ENCODE peak calls at places on chromosomes 3 and 15, in seven cellular contexts. One of them, this sample, is unnamed.

GRCh38 chr15:63079938-63080626 is 37.5 kb downstream of the TPM1 start:
- DNase-seq in Peyer's patch: no peak
- DNase-seq in prostate gland: no peak
- DNase-seq in K562: no peak
- DNase-seq in cardiac muscle cell: no peak
- DNase-seq in mesenchymal stem cell: peak
- DNase-seq in upper lobe of left lung: no peak
- DNase-seq in this sample: no peak

GRCh38 chr3:31106204-31106603 is 211.7 kb upstream of the GADL1 start:
- DNase-seq in prostate gland: peak
- DNase-seq in K562: no peak
- DNase-seq in mesenchymal stem cell: peak
- DNase-seq in cardiac muscle cell: no peak
- DNase-seq in Peyer's patch: no peak
- DNase-seq in upper lobe of left lung: no peak
- DNase-seq in this sample: no peak

GRCh38 chr3:177062052-177062732 is 135.1 kb downstream of the TBL1XR1 start:
- DNase-seq in Peyer's patch: no peak
- DNase-seq in cardiac muscle cell: no peak
- DNase-seq in prostate gland: no peak
- DNase-seq in mesenchymal stem cell: no peak
- DNase-seq in K562: no peak
- DNase-seq in upper lobe of left lung: no peak
- DNase-seq in this sample: no peak

GRCh38 chr15:100766225-100767001 is 113.2 kb upstream of the ALDH1A3 start:
- DNase-seq in K562: no peak
- DNase-seq in Peyer's patch: no peak
- DNase-seq in mesenchymal stem cell: no peak
- DNase-seq in upper lobe of left lung: no peak
- DNase-seq in cardiac muscle cell: no peak
- DNase-seq in prostate gland: no peak
- DNase-seq in this sample: no peak

GRCh38 chr3:190092250-190092649 is 28.4 kb downstream of the P3H2 start:
- DNase-seq in cardiac muscle cell: no peak
- DNase-seq in Peyer's patch: no peak
- DNase-seq in upper lobe of left lung: no peak
- DNase-seq in K562: no peak
- DNase-seq in mesenchymal stem cell: peak
- DNase-seq in prostate gland: no peak
- DNase-seq in this sample: no peak

GRCh38 chr15:71295242-71296031 is 180.2 kb downstream of the THSD4 start:
- DNase-seq in Peyer's patch: no peak
- DNase-seq in upper lobe of left lung: no peak
- DNase-seq in K562: no peak
- DNase-seq in prostate gland: peak
- DNase-seq in cardiac muscle cell: no peak
- DNase-seq in mesenchymal stem cell: peak
- DNase-seq in this sample: peak

GRCh38 chr15:74428970-74429783 is 4.6 kb downstream of the SEMA7A start:
- DNase-seq in Peyer's patch: peak
- DNase-seq in K562: no peak
- DNase-seq in mesenchymal stem cell: no peak
- DNase-seq in upper lobe of left lung: no peak
- DNase-seq in prostate gland: no peak
- DNase-seq in cardiac muscle cell: no peak
- DNase-seq in this sample: no peak

GRCh38 chr3:24854748-24855147 is 360.1 kb upstream of the THRB start:
- DNase-seq in Peyer's patch: no peak
- DNase-seq in prostate gland: no peak
- DNase-seq in mesenchymal stem cell: no peak
- DNase-seq in K562: no peak
- DNase-seq in cardiac muscle cell: no peak
- DNase-seq in upper lobe of left lung: no peak
- DNase-seq in this sample: no peak

GRCh38 chr15:58167095-58167591 is 29.0 kb downstream of the AQP9 start:
- DNase-seq in Peyer's patch: no peak
- DNase-seq in cardiac muscle cell: no peak
- DNase-seq in mesenchymal stem cell: no peak
- DNase-seq in prostate gland: no peak
- DNase-seq in upper lobe of left lung: no peak
- DNase-seq in K562: no peak
- DNase-seq in this sample: no peak

GRCh38 chr3:166195808-166196207 is 358.6 kb upstream of the BCHE start:
- DNase-seq in mesenchymal stem cell: no peak
- DNase-seq in cardiac muscle cell: no peak
- DNase-seq in K562: no peak
- DNase-seq in Peyer's patch: no peak
- DNase-seq in upper lobe of left lung: no peak
- DNase-seq in prostate gland: no peak
- DNase-seq in this sample: no peak

GRCh38 chr3:132196113-132196512 is 121.1 kb upstream of the ACP3 start:
- DNase-seq in Peyer's patch: no peak
- DNase-seq in upper lobe of left lung: no peak
- DNase-seq in K562: no peak
- DNase-seq in mesenchymal stem cell: no peak
- DNase-seq in cardiac muscle cell: no peak
- DNase-seq in prostate gland: no peak
- DNase-seq in this sample: no peak

GRCh38 chr3:56351496-56351895 is 116.8 kb downstream of the ERC2 start:
- DNase-seq in prostate gland: no peak
- DNase-seq in upper lobe of left lung: no peak
- DNase-seq in cardiac muscle cell: no peak
- DNase-seq in Peyer's patch: no peak
- DNase-seq in mesenchymal stem cell: no peak
- DNase-seq in K562: no peak
- DNase-seq in this sample: no peak

GRCh38 chr15:59738676-59739075 is 49.6 kb upstream of the BNIP2 start:
- DNase-seq in upper lobe of left lung: no peak
- DNase-seq in K562: no peak
- DNase-seq in cardiac muscle cell: no peak
- DNase-seq in mesenchymal stem cell: no peak
- DNase-seq in prostate gland: no peak
- DNase-seq in Peyer's patch: no peak
- DNase-seq in this sample: no peak

GRCh38 chr3:167876603-167877325 is 141.2 kb downstream of the SERPINI1 start:
- DNase-seq in Peyer's patch: no peak
- DNase-seq in K562: no peak
- DNase-seq in prostate gland: no peak
- DNase-seq in cardiac muscle cell: no peak
- DNase-seq in upper lobe of left lung: no peak
- DNase-seq in mesenchymal stem cell: peak
- DNase-seq in this sample: no peak

GRCh38 chr3:101017048-101017447 is 23.8 kb upstream of the ABI3BP start:
- DNase-seq in upper lobe of left lung: no peak
- DNase-seq in mesenchymal stem cell: peak
- DNase-seq in cardiac muscle cell: no peak
- DNase-seq in K562: no peak
- DNase-seq in prostate gland: no peak
- DNase-seq in Peyer's patch: no peak
- DNase-seq in this sample: no peak

GRCh38 chr3:79161941-79162340 is 605.9 kb downstream of the ROBO1 start:
- DNase-seq in upper lobe of left lung: no peak
- DNase-seq in prostate gland: no peak
- DNase-seq in mesenchymal stem cell: no peak
- DNase-seq in K562: no peak
- DNase-seq in cardiac muscle cell: no peak
- DNase-seq in Peyer's patch: no peak
- DNase-seq in this sample: no peak

GRCh38 chr15:48859426-48859825 is 18.5 kb upstream of the EID1 start:
- DNase-seq in Peyer's patch: no peak
- DNase-seq in prostate gland: no peak
- DNase-seq in K562: no peak
- DNase-seq in cardiac muscle cell: no peak
- DNase-seq in mesenchymal stem cell: no peak
- DNase-seq in upper lobe of left lung: no peak
- DNase-seq in this sample: no peak

GRCh38 chr3:9862391-9863235 is 17.4 kb downstream of the CIDEC start:
- DNase-seq in mesenchymal stem cell: peak
- DNase-seq in K562: peak
- DNase-seq in prostate gland: no peak
- DNase-seq in Peyer's patch: peak
- DNase-seq in upper lobe of left lung: peak
- DNase-seq in cardiac muscle cell: peak
- DNase-seq in this sample: peak

GRCh38 chr15:51793521-51793920 is 35.9 kb upstream of the TMOD3 start:
- DNase-seq in upper lobe of left lung: peak
- DNase-seq in prostate gland: peak
- DNase-seq in K562: no peak
- DNase-seq in mesenchymal stem cell: no peak
- DNase-seq in cardiac muscle cell: no peak
- DNase-seq in Peyer's patch: no peak
- DNase-seq in this sample: no peak

GRCh38 chr3:73073091-73073707 is 11.7 kb downstream of the EBLN2 start:
- DNase-seq in upper lobe of left lung: no peak
- DNase-seq in mesenchymal stem cell: no peak
- DNase-seq in cardiac muscle cell: no peak
- DNase-seq in K562: no peak
- DNase-seq in Peyer's patch: no peak
- DNase-seq in prostate gland: no peak
- DNase-seq in this sample: no peak

GRCh38 chr3:68988740-68989139 is 24.7 kb downstream of the EOGT start:
- DNase-seq in prostate gland: no peak
- DNase-seq in mesenchymal stem cell: peak
- DNase-seq in Peyer's patch: no peak
- DNase-seq in K562: no peak
- DNase-seq in upper lobe of left lung: no peak
- DNase-seq in cardiac muscle cell: no peak
- DNase-seq in this sample: no peak

GRCh38 chr15:69279636-69280035 is 19.1 kb upstream of the PAQR5 start:
- DNase-seq in K562: no peak
- DNase-seq in Peyer's patch: no peak
- DNase-seq in cardiac muscle cell: no peak
- DNase-seq in mesenchymal stem cell: no peak
- DNase-seq in upper lobe of left lung: no peak
- DNase-seq in prostate gland: no peak
- DNase-seq in this sample: no peak

GRCh38 chr3:105367063-105367405 is 325 bp downstream of the ALCAM start:
- DNase-seq in upper lobe of left lung: peak
- DNase-seq in K562: no peak
- DNase-seq in Peyer's patch: peak
- DNase-seq in cardiac muscle cell: peak
- DNase-seq in mesenchymal stem cell: peak
- DNase-seq in prostate gland: peak
- DNase-seq in this sample: peak

GRCh38 chr3:111615880-111616279 is 20.7 kb upstream of the ZBED2 start:
- DNase-seq in prostate gland: no peak
- DNase-seq in Peyer's patch: no peak
- DNase-seq in K562: no peak
- DNase-seq in mesenchymal stem cell: no peak
- DNase-seq in cardiac muscle cell: no peak
- DNase-seq in upper lobe of left lung: no peak
- DNase-seq in this sample: no peak
- H3K27ac ChIP-seq in prostate gland: no peak
- H3K27ac ChIP-seq in Peyer's patch: peak
- H3K27ac ChIP-seq in K562: no peak
- H3K27ac ChIP-seq in mesenchymal stem cell: no peak
- H3K27ac ChIP-seq in cardiac muscle cell: no peak
- H3K27ac ChIP-seq in upper lobe of left lung: no peak
- H3K27ac ChIP-seq in this sample: no peak

GRCh38 chr3:1087066-1087555 is 5.7 kb upstream of the CNTN6 start:
- DNase-seq in cardiac muscle cell: peak
- DNase-seq in upper lobe of left lung: peak
- DNase-seq in mesenchymal stem cell: peak
- DNase-seq in K562: no peak
- DNase-seq in Peyer's patch: no peak
- DNase-seq in prostate gland: peak
- DNase-seq in this sample: no peak
- H3K27ac ChIP-seq in cardiac muscle cell: no peak
- H3K27ac ChIP-seq in upper lobe of left lung: no peak
- H3K27ac ChIP-seq in mesenchymal stem cell: peak
- H3K27ac ChIP-seq in K562: no peak
- H3K27ac ChIP-seq in Peyer's patch: no peak
- H3K27ac ChIP-seq in prostate gland: no peak
- H3K27ac ChIP-seq in this sample: no peak

DNA sequence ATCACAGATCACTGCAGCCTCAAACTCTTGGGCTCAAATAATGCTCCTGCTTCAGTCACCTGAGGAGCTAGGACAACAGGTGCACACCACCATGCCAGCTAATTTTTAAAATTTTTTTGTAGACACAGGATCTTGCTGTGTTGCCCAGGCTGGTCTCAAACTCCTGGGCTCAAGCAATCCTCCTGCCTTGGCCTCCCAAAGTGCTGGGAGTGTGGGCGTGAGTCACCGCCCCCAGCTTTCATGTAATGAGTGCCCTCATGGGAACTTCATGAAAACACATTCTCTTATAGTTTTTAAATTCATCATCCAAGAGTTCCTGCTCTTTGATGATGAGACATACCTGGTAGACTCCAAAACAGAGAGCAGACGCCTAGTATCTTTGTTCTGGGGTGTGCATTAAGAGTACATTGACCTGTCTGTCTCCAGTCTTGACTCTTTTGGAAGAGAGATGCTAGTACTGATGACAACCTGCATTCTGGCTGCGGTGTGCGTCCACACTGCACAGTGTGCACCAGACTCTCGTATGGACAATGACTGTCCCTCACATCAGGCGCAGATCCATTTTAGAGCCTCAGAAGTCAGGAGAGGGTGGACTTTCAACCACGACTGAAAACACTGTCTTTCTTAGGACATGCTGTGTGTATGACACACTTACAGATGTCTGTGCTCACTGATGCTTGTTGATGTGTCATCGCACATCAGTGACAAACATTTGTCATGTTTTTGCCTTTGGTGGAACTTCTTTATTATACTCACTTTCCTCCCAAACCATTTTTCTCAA is 2.0 kb downstream of the NRROS start:
- DNase-seq in prostate gland: no peak
- DNase-seq in Peyer's patch: no peak
- DNase-seq in mesenchymal stem cell: no peak
- DNase-seq in K562: no peak
- DNase-seq in cardiac muscle cell: no peak
- DNase-seq in upper lobe of left lung: no peak
- DNase-seq in this sample: no peak
- H3K27ac ChIP-seq in prostate gland: no peak
- H3K27ac ChIP-seq in Peyer's patch: no peak
- H3K27ac ChIP-seq in mesenchymal stem cell: no peak
- H3K27ac ChIP-seq in K562: peak
- H3K27ac ChIP-seq in cardiac muscle cell: no peak
- H3K27ac ChIP-seq in upper lobe of left lung: peak
- H3K27ac ChIP-seq in this sample: no peak

DNA sequence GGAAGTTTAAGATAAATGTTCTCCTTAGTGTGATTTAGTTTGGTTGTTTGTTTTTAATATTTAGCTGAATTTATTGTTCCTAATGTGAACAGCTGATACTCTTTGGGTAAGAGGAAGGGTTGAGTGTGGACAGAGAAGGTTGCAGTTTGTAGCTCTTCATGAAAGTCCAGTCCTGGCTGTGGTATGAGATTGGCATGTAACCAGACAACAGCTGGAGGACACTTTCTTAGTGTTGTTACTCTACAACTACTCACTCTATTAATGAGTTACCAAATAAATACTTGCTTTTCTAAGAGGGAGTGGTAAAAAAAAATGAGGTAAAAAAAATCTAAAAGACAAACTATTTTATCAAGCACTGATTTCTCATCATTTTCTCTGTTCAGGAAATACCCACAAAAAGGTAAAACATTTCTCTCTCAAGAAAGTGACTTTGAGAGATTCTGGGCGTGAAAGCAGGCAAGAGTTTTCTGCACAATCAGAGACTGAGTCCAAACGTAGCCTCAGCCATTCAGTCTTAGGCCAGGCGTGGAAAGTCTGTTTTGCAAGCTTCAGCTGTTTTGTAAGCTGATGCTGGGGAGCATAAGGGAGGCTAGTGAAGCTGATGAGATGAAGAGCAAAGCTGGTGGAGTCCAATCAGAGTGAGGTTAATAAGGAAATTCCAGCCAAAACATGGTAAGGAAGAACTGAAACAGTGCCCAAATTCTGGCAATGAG is 138.5 kb upstream of the ARPP21 start:
- DNase-seq in cardiac muscle cell: no peak
- DNase-seq in prostate gland: no peak
- DNase-seq in K562: no peak
- DNase-seq in Peyer's patch: no peak
- DNase-seq in mesenchymal stem cell: no peak
- DNase-seq in upper lobe of left lung: no peak
- DNase-seq in this sample: no peak
- H3K27ac ChIP-seq in cardiac muscle cell: no peak
- H3K27ac ChIP-seq in prostate gland: no peak
- H3K27ac ChIP-seq in K562: no peak
- H3K27ac ChIP-seq in Peyer's patch: no peak
- H3K27ac ChIP-seq in mesenchymal stem cell: peak
- H3K27ac ChIP-seq in upper lobe of left lung: no peak
- H3K27ac ChIP-seq in this sample: no peak